ENCODE peak calls at places on chromosomes 12 and 14, in seven cellular contexts. F is Peyer's patch, T is transverse colon, I is adrenal gland, O is ovary, C is IMR-90, R is right lobe of liver. W is an unnamed sample.

GRCh38 chr14:79280400-79280670 is 931.0 kb downstream of the DIO2 start:
- DNase-seq in C (no peak), T (no peak), F (no peak), I (no peak), R (no peak), O (no peak), W (no peak)

GRCh38 chr12:119857036-119857435 is 20.1 kb downstream of the CIT start:
- DNase-seq in O (no peak), F (no peak), T (no peak), R (no peak), I (no peak), C (no peak), W (no peak)

GRCh38 chr12:124510301-124510970 is 57.0 kb downstream of the NCOR2 start:
- DNase-seq in C (no peak), I (no peak), R (no peak), F (no peak), O (no peak), T (peak), W (peak)

GRCh38 chr14:72549848-72550247 is 344.1 kb downstream of the DPF3 start:
- DNase-seq in O (no peak), I (no peak), F (no peak), C (no peak), R (no peak), T (no peak), W (no peak)

GRCh38 chr14:104690266-104690711 is 871 bp downstream of the INF2 start:
- DNase-seq in O (no peak), F (peak), T (peak), R (no peak), C (no peak), I (no peak), W (no peak)

GRCh38 chr12:30874455-30875313 is 51.9 kb upstream of the TSPAN11 start:
- DNase-seq in R (no peak), C (no peak), O (no peak), T (no peak), F (no peak), I (no peak), W (no peak)

GRCh38 chr14:35277179-35277578 is 15.0 kb upstream of the PSMA6 start:
- DNase-seq in I (no peak), F (no peak), R (no peak), C (no peak), T (no peak), O (no peak), W (no peak)

GRCh38 chr14:21974741-21975140 is 301.1 kb upstream of the OR4E1 start:
- DNase-seq in O (no peak), C (no peak), I (no peak), R (no peak), F (no peak), T (no peak), W (no peak)

GRCh38 chr14:45246633-45247173 is 6.3 kb downstream of the MIS18BP1 start:
- DNase-seq in T (no peak), I (no peak), F (no peak), C (no peak), R (no peak), O (no peak), W (no peak)

GRCh38 chr12:124395284-124395752 is 100.4 kb downstream of the RFLNA start:
- DNase-seq in F (no peak), I (peak), R (no peak), T (no peak), C (no peak), O (no peak), W (no peak)

GRCh38 chr12:106681210-106681609 is 93.3 kb upstream of the RIC8B start:
- DNase-seq in T (no peak), R (no peak), C (no peak), O (no peak), F (no peak), I (no peak), W (no peak)

GRCh38 chr12:18284461-18284860 is 23.1 kb downstream of the PIK3C2G start:
- DNase-seq in O (no peak), T (no peak), F (no peak), I (no peak), R (no peak), C (no peak), W (no peak)

GRCh38 chr12:19779393-19780056 is 340.2 kb downstream of the AEBP2 start:
- DNase-seq in F (no peak), R (no peak), T (no peak), C (no peak), I (no peak), O (no peak), W (no peak)

GRCh38 chr14:87018294-87018693 is 974.7 kb downstream of the GALC start:
- DNase-seq in O (no peak), I (no peak), T (no peak), C (peak), F (no peak), R (no peak), W (no peak)

GRCh38 chr12:11695321-11695720 is 45.8 kb downstream of the ETV6 start:
- DNase-seq in T (no peak), O (no peak), F (no peak), R (no peak), C (peak), I (no peak), W (no peak)

GRCh38 chr14:103527408-103528157 is 1.4 kb upstream of the TRMT61A start:
- DNase-seq in F (no peak), C (no peak), O (no peak), T (peak), I (no peak), R (no peak), W (no peak)

GRCh38 chr14:104094056-104094708 is 8.7 kb downstream of the ASPG start:
- DNase-seq in T (peak), O (no peak), C (no peak), I (no peak), F (peak), R (no peak), W (no peak)

DNA sequence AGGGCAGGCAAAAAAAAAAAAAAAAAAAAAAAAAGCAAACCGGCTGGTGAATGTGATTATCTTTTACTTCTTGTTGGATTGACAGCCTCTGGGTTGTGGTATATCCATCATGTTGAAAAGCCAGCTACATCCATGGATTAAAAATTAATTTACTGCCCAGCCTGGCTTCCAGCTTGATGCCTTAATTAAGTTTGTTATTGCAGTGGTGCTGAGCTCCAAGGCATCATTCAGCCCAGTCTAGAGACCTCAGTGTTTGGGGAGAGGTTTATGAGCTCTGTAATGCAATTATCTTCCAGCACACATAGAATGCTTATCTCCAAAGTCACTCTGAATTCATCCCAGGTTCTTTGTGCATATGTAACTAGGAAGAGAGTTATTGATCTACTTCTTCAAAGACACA is 114.8 kb downstream of the RIMBP2 start:
- DNase-seq in O (no peak), T (no peak), F (no peak), C (no peak), I (no peak), R (no peak), W (no peak)
- TF ChIP-seq POLR2A in O (no peak), T (no peak), F (no peak), C (no peak), I (no peak), R (no peak), W (no peak)

GRCh38 chr12:121400332-121401139 is 618 bp downstream of the RNF34 start:
- DNase-seq in O (no peak), R (no peak), C (peak), I (peak), F (no peak), T (peak), W (peak)
- TF ChIP-seq POLR2A in O (no peak), R (no peak), C (no peak), I (no peak), F (no peak), T (no peak), W (peak)

GRCh38 chr14:100203146-100203545 is 35.8 kb upstream of the YY1 start:
- DNase-seq in T (no peak), R (no peak), F (no peak), C (no peak), O (no peak), I (no peak), W (no peak)

GRCh38 chr14:100200311-100200710 is 38.6 kb upstream of the YY1 start:
- DNase-seq in O (no peak), T (no peak), F (no peak), I (no peak), C (no peak), R (no peak), W (no peak)

GRCh38 chr14:100202712-100203111 is 36.2 kb upstream of the YY1 start:
- DNase-seq in T (no peak), I (no peak), R (no peak), C (no peak), O (no peak), F (no peak), W (no peak)

GRCh38 chr14:100201701-100202100 is 37.2 kb upstream of the YY1 start:
- DNase-seq in O (no peak), I (no peak), C (no peak), T (no peak), R (no peak), F (no peak), W (no peak)

GRCh38 chr14:100203962-100204834 is 34.7 kb upstream of the YY1 start:
- DNase-seq in C (peak), R (no peak), I (peak), O (no peak), T (no peak), F (no peak), W (no peak)
- TF ChIP-seq POLR2A in C (no peak), R (peak), I (peak), O (no peak), T (no peak), F (no peak), W (no peak)

GRCh38 chr12:50003595-50003994 is 21.7 kb downstream of the RACGAP1 start:
- DNase-seq in C (peak), R (no peak), T (no peak), I (no peak), O (no peak), F (no peak), W (no peak)
- TF ChIP-seq POLR2A in C (no peak), R (no peak), T (no peak), I (no peak), O (no peak), F (no peak), W (no peak)

GRCh38 chr12:473198-473597 is 13.5 kb downstream of the B4GALNT3 start:
- DNase-seq in F (no peak), R (no peak), C (no peak), T (no peak), I (no peak), O (no peak), W (no peak)

GRCh38 chr12:475286-475685 is 15.5 kb downstream of the B4GALNT3 start:
- DNase-seq in R (no peak), I (no peak), T (no peak), O (no peak), C (no peak), F (no peak), W (no peak)

GRCh38 chr12:470133-470532 is 10.4 kb downstream of the B4GALNT3 start:
- DNase-seq in C (no peak), T (no peak), R (no peak), F (no peak), O (no peak), I (peak), W (no peak)

GRCh38 chr12:479161-479560 is 19.4 kb downstream of the B4GALNT3 start:
- DNase-seq in T (no peak), C (no peak), I (no peak), O (no peak), F (no peak), R (no peak), W (no peak)

GRCh38 chr12:473863-474577 is 14.3 kb downstream of the B4GALNT3 start:
- DNase-seq in I (no peak), F (no peak), T (no peak), R (no peak), O (no peak), C (no peak), W (no peak)
- TF ChIP-seq POLR2A in I (no peak), F (no peak), T (no peak), R (no peak), O (no peak), C (no peak), W (no peak)

DNA sequence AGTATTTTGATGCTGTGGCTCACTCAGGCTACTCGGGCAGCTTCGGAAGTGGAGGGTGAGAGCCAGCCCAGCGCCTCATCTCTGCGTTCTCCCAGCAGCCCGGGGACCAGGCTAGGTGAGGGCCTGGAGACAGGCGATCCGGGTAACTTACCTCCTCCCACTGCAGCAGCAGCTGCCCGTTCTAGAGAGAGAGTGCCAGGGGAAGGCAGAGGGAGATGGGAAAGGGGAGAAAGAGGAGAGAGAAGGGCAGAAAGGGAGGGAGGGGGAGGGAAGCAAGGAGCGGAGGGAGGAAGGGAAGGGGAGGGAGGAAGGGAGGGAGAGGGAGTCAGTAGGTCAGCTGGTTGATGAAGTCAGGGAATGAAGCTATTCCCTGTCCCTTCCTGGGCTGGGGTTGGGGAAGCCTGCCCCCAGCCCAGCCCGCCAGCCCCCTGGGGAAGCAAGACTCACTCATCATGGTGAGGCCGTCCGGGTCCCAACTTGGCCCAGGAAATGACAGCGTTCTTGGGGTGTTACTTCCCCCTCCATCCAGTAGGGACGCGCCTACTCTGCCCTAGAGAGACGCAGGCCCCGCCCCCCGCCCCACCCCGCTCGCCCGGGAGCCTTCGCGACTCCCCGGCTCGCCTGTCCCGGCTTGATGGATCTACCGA is at the start of gene IFI27L2:
- DNase-seq in R (peak), F (peak), T (peak), O (peak), C (peak), I (peak), W (peak)
- TF ChIP-seq POLR2A in R (no peak), F (no peak), T (peak), O (peak), C (no peak), I (peak), W (peak)

DNA sequence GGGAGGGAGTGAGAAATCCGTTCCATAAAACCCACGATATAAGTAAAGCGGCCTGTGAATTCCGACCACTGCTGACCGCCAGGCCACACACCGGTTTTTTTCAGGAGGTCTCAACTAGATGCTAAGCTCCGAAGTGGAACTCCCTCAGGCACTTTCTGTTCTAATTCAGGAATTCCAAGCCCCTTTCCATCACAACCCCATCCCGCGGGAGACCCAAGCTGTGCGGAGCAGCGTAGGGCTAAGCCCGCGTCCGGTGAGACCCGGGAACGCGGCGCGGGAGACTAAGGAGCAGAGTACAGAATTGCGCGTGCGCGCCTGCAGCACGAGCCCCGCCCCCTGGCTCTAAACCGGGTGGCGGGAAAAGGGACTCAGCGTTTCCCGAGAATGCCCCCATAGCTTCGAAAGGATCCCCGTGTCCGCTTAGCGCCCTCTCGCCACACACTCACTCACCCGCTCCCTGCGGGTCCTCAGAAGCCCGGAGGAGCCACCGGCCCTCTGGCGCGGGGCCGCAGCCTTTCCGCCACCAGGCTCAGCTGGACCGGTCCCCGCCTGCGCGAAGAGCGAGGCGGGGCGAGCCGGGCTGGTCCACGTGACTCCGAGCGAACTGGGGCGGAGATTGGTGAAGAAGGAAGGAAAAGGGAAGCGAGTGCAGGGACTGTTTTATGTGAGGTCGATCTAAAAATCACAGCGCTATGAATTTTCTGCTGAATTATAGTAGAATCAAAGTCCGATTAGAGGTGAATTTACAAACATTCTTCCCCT is at the start of gene TIMELESS:
- DNase-seq in F (peak), C (peak), R (peak), O (peak), T (peak), I (peak), W (peak)
- TF ChIP-seq POLR2A in F (peak), C (peak), R (peak), O (peak), T (peak), I (peak), W (peak)

GRCh38 chr12:44235674-44236073 is 399.8 kb downstream of the TMEM117 start:
- DNase-seq in F (no peak), I (no peak), R (no peak), T (no peak), O (no peak), C (no peak), W (no peak)
- TF ChIP-seq POLR2A in F (no peak), I (no peak), R (no peak), T (no peak), O (no peak), C (no peak), W (no peak)

GRCh38 chr12:65990592-65990991 is 140.0 kb downstream of the LLPH start:
- DNase-seq in F (no peak), I (no peak), R (no peak), O (no peak), T (no peak), C (no peak), W (no peak)
- TF ChIP-seq POLR2A in F (no peak), I (no peak), R (no peak), O (no peak), T (no peak), C (no peak), W (no peak)

DNA sequence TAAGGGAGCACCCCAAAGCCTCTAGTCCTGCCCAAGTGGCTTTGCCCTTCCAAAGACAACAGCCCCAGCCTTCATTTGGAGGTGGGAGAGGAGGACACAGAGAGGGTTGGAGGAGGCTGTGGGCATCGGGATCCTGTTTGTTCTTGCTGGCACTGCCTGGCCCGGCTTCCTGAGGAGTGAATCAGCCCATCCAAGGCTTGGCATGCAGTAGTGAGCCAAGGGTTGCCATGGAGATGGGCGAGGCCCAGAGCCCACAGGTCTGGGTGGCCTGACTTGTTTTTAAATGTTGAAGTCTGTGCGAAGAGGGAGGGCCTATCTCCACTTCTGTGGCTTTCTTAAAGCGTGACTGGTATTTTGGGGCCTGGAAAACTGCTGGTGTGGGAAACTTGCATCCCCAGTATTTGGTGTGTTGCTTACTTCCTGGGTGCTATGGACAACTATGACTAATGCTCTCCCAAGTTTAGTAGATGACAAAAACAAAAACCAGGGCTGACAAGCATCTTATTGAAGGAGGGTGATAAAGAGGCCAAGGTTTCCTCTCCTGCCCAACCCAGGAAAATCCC is 15.8 kb downstream of the CD9 start:
- DNase-seq in O (no peak), F (peak), C (peak), T (peak), R (no peak), I (peak), W (no peak)
- TF ChIP-seq POLR2A in O (no peak), F (no peak), C (no peak), T (peak), R (no peak), I (peak), W (no peak)

W was measured in erythroblast.